ENCODE peak calls at places on chromosomes 12 and 14, in nine cellular contexts. A is caudate nucleus; S is Peyer's patch; E is mammary epithelial cell; I is choroid plexus epithelial cell; N is LoVo; Y is GM23248; R is stimulated activated CD8-positive, alpha-beta memory T cell treated with anti-CD3 and anti-CD28 coated beads, Interleukin-4, amount 100 ng/mL, for 24 hours; B is GM13977. D is an unnamed sample.

GRCh38 chr12:88388566-88389269 is 191.6 kb downstream of the KITLG start:
- DNase-seq in A (no peak), S (no peak), E (peak), I (peak), N (no peak), Y (peak), R (no peak), B (no peak), D (no peak)

GRCh38 chr14:69763761-69764510 is 3.0 kb upstream of the SRSF5 start:
- DNase-seq in A (no peak), S (no peak), E (no peak), I (no peak), N (no peak), Y (no peak), R (no peak), B (no peak), D (no peak)

GRCh38 chr14:28142400-28143015 is 624.1 kb upstream of the FOXG1 start:
- DNase-seq in A (no peak), S (no peak), E (no peak), I (peak), N (no peak), Y (no peak), R (no peak), B (no peak), D (no peak)

GRCh38 chr14:26841920-26842741 is 244.3 kb upstream of the NOVA1 start:
- DNase-seq in A (no peak), S (peak), E (peak), I (peak), N (peak), Y (peak), R (no peak), B (no peak), D (peak)

GRCh38 chr12:5588231-5588995 is 156.5 kb downstream of the NTF3 start:
- DNase-seq in A (no peak), S (no peak), E (no peak), I (no peak), N (no peak), Y (peak), R (no peak), B (no peak), D (no peak)

GRCh38 chr12:72313757-72314270 is 41.6 kb downstream of the TRHDE start:
- DNase-seq in A (no peak), S (no peak), E (no peak), I (peak), N (no peak), Y (no peak), R (no peak), B (no peak), D (no peak)

GRCh38 chr14:91903070-91903469 is 35.7 kb upstream of the TC2N start:
- DNase-seq in A (no peak), S (no peak), E (no peak), I (no peak), N (no peak), Y (no peak), R (no peak), B (no peak), D (no peak)

GRCh38 chr12:49609875-49610154 is 4.4 kb upstream of the FAM186B start:
- DNase-seq in A (no peak), S (no peak), E (peak), I (peak), N (no peak), Y (peak), R (no peak), B (no peak), D (no peak)

GRCh38 chr14:89473979-89474378 is 56.9 kb upstream of the FOXN3 start:
- DNase-seq in A (no peak), S (no peak), E (no peak), I (no peak), N (no peak), Y (peak), R (no peak), B (no peak), D (no peak)

GRCh38 chr14:70448633-70449032 is 3.3 kb upstream of the ADAM21 start:
- DNase-seq in A (no peak), S (no peak), E (peak), I (peak), N (no peak), Y (peak), R (no peak), B (no peak), D (no peak)

GRCh38 chr12:83313827-83314226 is 627.1 kb downstream of the TMTC2 start:
- DNase-seq in A (no peak), S (no peak), E (no peak), I (no peak), N (no peak), Y (no peak), R (no peak), B (no peak), D (no peak)

GRCh38 chr12:119476951-119477350 is 116.6 kb upstream of the TMEM233 start:
- DNase-seq in A (no peak), S (no peak), E (no peak), I (no peak), N (no peak), Y (no peak), R (no peak), B (no peak), D (no peak)

GRCh38 chr12:79895804-79896203 is 39.1 kb downstream of the PPP1R12A start:
- DNase-seq in A (no peak), S (no peak), E (no peak), I (no peak), N (no peak), Y (no peak), R (no peak), B (no peak), D (no peak)

GRCh38 chr12:77236066-77236465 is 170.7 kb upstream of the E2F7 start:
- DNase-seq in A (no peak), S (no peak), E (no peak), I (peak), N (no peak), Y (peak), R (no peak), B (no peak), D (no peak)

GRCh38 chr14:101843665-101844064 is 82.2 kb downstream of the PPP2R5C start:
- DNase-seq in A (no peak), S (peak), E (no peak), I (peak), N (no peak), Y (no peak), R (no peak), B (peak), D (no peak)

GRCh38 chr14:94079891-94080605 is 954 bp downstream of the DDX24 start:
- DNase-seq in A (no peak), S (no peak), E (no peak), I (peak), N (no peak), Y (peak), R (no peak), B (peak), D (no peak)

GRCh38 chr12:44000309-44000952 is 164.6 kb downstream of the TMEM117 start:
- DNase-seq in A (no peak), S (peak), E (peak), I (peak), N (peak), Y (peak), R (no peak), B (peak), D (peak)

GRCh38 chr14:93276031-93276716 is 56.7 kb downstream of the BTBD7 start:
- DNase-seq in A (no peak), S (no peak), E (no peak), I (no peak), N (no peak), Y (no peak), R (no peak), B (no peak), D (no peak)

GRCh38 chr12:48787791-48788521 is 933 bp downstream of the ADCY6 start:
- DNase-seq in A (no peak), S (no peak), E (no peak), I (no peak), N (no peak), Y (peak), R (no peak), B (no peak), D (peak)

GRCh38 chr12:98514984-98515367 is 414 bp upstream of the TMPO start:
- DNase-seq in A (no peak), S (no peak), E (no peak), I (no peak), N (no peak), Y (no peak), R (no peak), B (no peak), D (no peak)

GRCh38 chr14:103243764-103244737 is 90.0 kb upstream of the EIF5 start:
- DNase-seq in A (no peak), S (no peak), E (peak), I (no peak), N (peak), Y (no peak), R (no peak), B (no peak), D (no peak)

GRCh38 chr14:100076133-100076532 is 10.9 kb downstream of the EVL start:
- DNase-seq in A (no peak), S (no peak), E (peak), I (peak), N (no peak), Y (peak), R (no peak), B (peak), D (no peak)

GRCh38 chr12:3409662-3410061 is 81.3 kb upstream of the PRMT8 start:
- DNase-seq in A (no peak), S (no peak), E (no peak), I (no peak), N (no peak), Y (no peak), R (no peak), B (no peak), D (no peak)

GRCh38 chr12:46675736-46676135 is 150.1 kb downstream of the SLC38A4 start:
- DNase-seq in A (no peak), S (no peak), E (peak), I (peak), N (peak), Y (peak), R (no peak), B (peak), D (no peak)

GRCh38 chr12:113333877-113334785 is 778 bp downstream of the SLC8B1 start:
- DNase-seq in A (no peak), S (peak), E (peak), I (no peak), N (peak), Y (peak), R (no peak), B (no peak), D (peak)

GRCh38 chr14:91399868-91400640 is 17.6 kb downstream of the CCDC88C start:
- DNase-seq in A (no peak), S (peak), E (no peak), I (no peak), N (no peak), Y (no peak), R (no peak), B (peak), D (peak)

GRCh38 chr14:32513571-32514009 is 184.5 kb downstream of the AKAP6 start:
- DNase-seq in A (no peak), S (no peak), E (peak), I (peak), N (peak), Y (peak), R (no peak), B (no peak), D (no peak)

GRCh38 chr14:66070542-66071319 is 415.4 kb upstream of the CCDC196 start:
- DNase-seq in A (no peak), S (peak), E (peak), I (peak), N (peak), Y (peak), R (peak), B (peak), D (peak)

GRCh38 chr12:15852383-15852782 is 29.8 kb upstream of the STRAP start:
- DNase-seq in A (no peak), S (no peak), E (peak), I (peak), N (peak), Y (peak), R (no peak), B (no peak), D (no peak)